ENCODE peak calls at places on chromosomes 13 and 19, in six cellular contexts. One of them, this sample, is unnamed.
A peak's percentile ranks its signal among the peaks of the same experiment; 100 is the strongest.

GRCh38 chr19:35785087-35785627 is 9.8 kb downstream of the ARHGAP33 start:
- ATAC-seq in activated CD8-positive, alpha-beta memory T cell treated with anti-CD3 and anti-CD28 coated beads, Interleukin-2, amount 10 ng/mL, durations not matched to agents 7 days and 5 days: no peak
- ATAC-seq in sciatic nerve: no peak
- ATAC-seq in Right ventricle myocardium superior: no peak
- ATAC-seq in stimulated activated naive CD8-positive, alpha-beta T cell treated with anti-CD3 and anti-CD28 coated beads, Interleukin-15, amount 100 ng/mL, for 72 hours: no peak
- ATAC-seq in effector memory CD8-positive, alpha-beta T cell: no peak
- ATAC-seq in this sample: no peak

GRCh38 chr19:49151339-49152217 is 3.6 kb downstream of the HRC start:
- ATAC-seq in sciatic nerve: no peak
- ATAC-seq in Right ventricle myocardium superior: no peak
- ATAC-seq in activated CD8-positive, alpha-beta memory T cell treated with anti-CD3 and anti-CD28 coated beads, Interleukin-2, amount 10 ng/mL, durations not matched to agents 7 days and 5 days: no peak
- ATAC-seq in effector memory CD8-positive, alpha-beta T cell: peak; percentile 28
- ATAC-seq in stimulated activated naive CD8-positive, alpha-beta T cell treated with anti-CD3 and anti-CD28 coated beads, Interleukin-15, amount 100 ng/mL, for 72 hours: no peak
- ATAC-seq in this sample: no peak

GRCh38 chr19:46898731-46899130 is 37.9 kb downstream of the ARHGAP35 start:
- ATAC-seq in sciatic nerve: peak; percentile 76
- ATAC-seq in activated CD8-positive, alpha-beta memory T cell treated with anti-CD3 and anti-CD28 coated beads, Interleukin-2, amount 10 ng/mL, durations not matched to agents 7 days and 5 days: no peak
- ATAC-seq in Right ventricle myocardium superior: peak; percentile 70
- ATAC-seq in effector memory CD8-positive, alpha-beta T cell: no peak
- ATAC-seq in stimulated activated naive CD8-positive, alpha-beta T cell treated with anti-CD3 and anti-CD28 coated beads, Interleukin-15, amount 100 ng/mL, for 72 hours: no peak
- ATAC-seq in this sample: peak; percentile 43

GRCh38 chr13:102286326-102286725 is 115.5 kb downstream of the FGF14 start:
- ATAC-seq in activated CD8-positive, alpha-beta memory T cell treated with anti-CD3 and anti-CD28 coated beads, Interleukin-2, amount 10 ng/mL, durations not matched to agents 7 days and 5 days: no peak
- ATAC-seq in stimulated activated naive CD8-positive, alpha-beta T cell treated with anti-CD3 and anti-CD28 coated beads, Interleukin-15, amount 100 ng/mL, for 72 hours: no peak
- ATAC-seq in sciatic nerve: no peak
- ATAC-seq in Right ventricle myocardium superior: no peak
- ATAC-seq in effector memory CD8-positive, alpha-beta T cell: no peak
- ATAC-seq in this sample: no peak

GRCh38 chr19:3359850-3360493 is 6.4 kb upstream of the NFIC start:
- ATAC-seq in activated CD8-positive, alpha-beta memory T cell treated with anti-CD3 and anti-CD28 coated beads, Interleukin-2, amount 10 ng/mL, durations not matched to agents 7 days and 5 days: peak; percentile 46
- ATAC-seq in sciatic nerve: no peak
- ATAC-seq in Right ventricle myocardium superior: no peak
- ATAC-seq in effector memory CD8-positive, alpha-beta T cell: peak; percentile 12
- ATAC-seq in stimulated activated naive CD8-positive, alpha-beta T cell treated with anti-CD3 and anti-CD28 coated beads, Interleukin-15, amount 100 ng/mL, for 72 hours: peak; percentile 43
- ATAC-seq in this sample: no peak

GRCh38 chr19:57338798-57339378 is 12.2 kb upstream of the ZNF304 start:
- ATAC-seq in effector memory CD8-positive, alpha-beta T cell: no peak
- ATAC-seq in Right ventricle myocardium superior: peak; percentile 82
- ATAC-seq in activated CD8-positive, alpha-beta memory T cell treated with anti-CD3 and anti-CD28 coated beads, Interleukin-2, amount 10 ng/mL, durations not matched to agents 7 days and 5 days: no peak
- ATAC-seq in sciatic nerve: no peak
- ATAC-seq in stimulated activated naive CD8-positive, alpha-beta T cell treated with anti-CD3 and anti-CD28 coated beads, Interleukin-15, amount 100 ng/mL, for 72 hours: no peak
- ATAC-seq in this sample: no peak

GRCh38 chr13:99027661-99028425 is 50.0 kb upstream of the DOCK9 start:
- ATAC-seq in sciatic nerve: no peak
- ATAC-seq in stimulated activated naive CD8-positive, alpha-beta T cell treated with anti-CD3 and anti-CD28 coated beads, Interleukin-15, amount 100 ng/mL, for 72 hours: no peak
- ATAC-seq in effector memory CD8-positive, alpha-beta T cell: no peak
- ATAC-seq in activated CD8-positive, alpha-beta memory T cell treated with anti-CD3 and anti-CD28 coated beads, Interleukin-2, amount 10 ng/mL, durations not matched to agents 7 days and 5 days: peak; percentile 17
- ATAC-seq in Right ventricle myocardium superior: no peak
- ATAC-seq in this sample: no peak

GRCh38 chr19:947707-948533 is 22.1 kb downstream of the ARID3A start:
- ATAC-seq in effector memory CD8-positive, alpha-beta T cell: peak; percentile 58
- ATAC-seq in stimulated activated naive CD8-positive, alpha-beta T cell treated with anti-CD3 and anti-CD28 coated beads, Interleukin-15, amount 100 ng/mL, for 72 hours: no peak
- ATAC-seq in sciatic nerve: peak; percentile 71
- ATAC-seq in activated CD8-positive, alpha-beta memory T cell treated with anti-CD3 and anti-CD28 coated beads, Interleukin-2, amount 10 ng/mL, durations not matched to agents 7 days and 5 days: no peak
- ATAC-seq in Right ventricle myocardium superior: peak; percentile 78
- ATAC-seq in this sample: peak; percentile 79

GRCh38 chr19:35657904-35658700 is 8.2 kb upstream of the UPK1A start:
- ATAC-seq in effector memory CD8-positive, alpha-beta T cell: no peak
- ATAC-seq in stimulated activated naive CD8-positive, alpha-beta T cell treated with anti-CD3 and anti-CD28 coated beads, Interleukin-15, amount 100 ng/mL, for 72 hours: peak; percentile 64
- ATAC-seq in activated CD8-positive, alpha-beta memory T cell treated with anti-CD3 and anti-CD28 coated beads, Interleukin-2, amount 10 ng/mL, durations not matched to agents 7 days and 5 days: no peak
- ATAC-seq in sciatic nerve: no peak
- ATAC-seq in Right ventricle myocardium superior: no peak
- ATAC-seq in this sample: no peak

GRCh38 chr13:104779311-104779710 is 1713.1 kb upstream of the SLC10A2 start:
- ATAC-seq in effector memory CD8-positive, alpha-beta T cell: no peak
- ATAC-seq in stimulated activated naive CD8-positive, alpha-beta T cell treated with anti-CD3 and anti-CD28 coated beads, Interleukin-15, amount 100 ng/mL, for 72 hours: no peak
- ATAC-seq in Right ventricle myocardium superior: no peak
- ATAC-seq in activated CD8-positive, alpha-beta memory T cell treated with anti-CD3 and anti-CD28 coated beads, Interleukin-2, amount 10 ng/mL, durations not matched to agents 7 days and 5 days: no peak
- ATAC-seq in sciatic nerve: no peak
- ATAC-seq in this sample: no peak

GRCh38 chr13:109026266-109026665 is 396.9 kb downstream of the MYO16 start:
- ATAC-seq in activated CD8-positive, alpha-beta memory T cell treated with anti-CD3 and anti-CD28 coated beads, Interleukin-2, amount 10 ng/mL, durations not matched to agents 7 days and 5 days: no peak
- ATAC-seq in effector memory CD8-positive, alpha-beta T cell: no peak
- ATAC-seq in stimulated activated naive CD8-positive, alpha-beta T cell treated with anti-CD3 and anti-CD28 coated beads, Interleukin-15, amount 100 ng/mL, for 72 hours: no peak
- ATAC-seq in sciatic nerve: no peak
- ATAC-seq in Right ventricle myocardium superior: no peak
- ATAC-seq in this sample: no peak

GRCh38 chr13:89784161-89784809 is 1563.2 kb upstream of the MIR17HG start:
- ATAC-seq in stimulated activated naive CD8-positive, alpha-beta T cell treated with anti-CD3 and anti-CD28 coated beads, Interleukin-15, amount 100 ng/mL, for 72 hours: no peak
- ATAC-seq in effector memory CD8-positive, alpha-beta T cell: no peak
- ATAC-seq in activated CD8-positive, alpha-beta memory T cell treated with anti-CD3 and anti-CD28 coated beads, Interleukin-2, amount 10 ng/mL, durations not matched to agents 7 days and 5 days: no peak
- ATAC-seq in Right ventricle myocardium superior: no peak
- ATAC-seq in sciatic nerve: no peak
- ATAC-seq in this sample: peak; percentile 36

GRCh38 chr19:47541507-47541906 is 26.6 kb upstream of the NAPA start:
- ATAC-seq in effector memory CD8-positive, alpha-beta T cell: peak; percentile 87
- ATAC-seq in activated CD8-positive, alpha-beta memory T cell treated with anti-CD3 and anti-CD28 coated beads, Interleukin-2, amount 10 ng/mL, durations not matched to agents 7 days and 5 days: peak; percentile 67
- ATAC-seq in Right ventricle myocardium superior: no peak
- ATAC-seq in stimulated activated naive CD8-positive, alpha-beta T cell treated with anti-CD3 and anti-CD28 coated beads, Interleukin-15, amount 100 ng/mL, for 72 hours: peak; percentile 95
- ATAC-seq in sciatic nerve: no peak
- ATAC-seq in this sample: no peak

GRCh38 chr19:42653841-42654240 is 59.1 kb upstream of the CEACAM8 start:
- ATAC-seq in activated CD8-positive, alpha-beta memory T cell treated with anti-CD3 and anti-CD28 coated beads, Interleukin-2, amount 10 ng/mL, durations not matched to agents 7 days and 5 days: no peak
- ATAC-seq in effector memory CD8-positive, alpha-beta T cell: no peak
- ATAC-seq in stimulated activated naive CD8-positive, alpha-beta T cell treated with anti-CD3 and anti-CD28 coated beads, Interleukin-15, amount 100 ng/mL, for 72 hours: no peak
- ATAC-seq in sciatic nerve: no peak
- ATAC-seq in Right ventricle myocardium superior: no peak
- ATAC-seq in this sample: no peak

GRCh38 chr13:97574926-97575325 is 141.0 kb downstream of the RAP2A start:
- ATAC-seq in sciatic nerve: peak; percentile 56
- ATAC-seq in Right ventricle myocardium superior: peak; percentile 46
- ATAC-seq in stimulated activated naive CD8-positive, alpha-beta T cell treated with anti-CD3 and anti-CD28 coated beads, Interleukin-15, amount 100 ng/mL, for 72 hours: no peak
- ATAC-seq in activated CD8-positive, alpha-beta memory T cell treated with anti-CD3 and anti-CD28 coated beads, Interleukin-2, amount 10 ng/mL, durations not matched to agents 7 days and 5 days: no peak
- ATAC-seq in effector memory CD8-positive, alpha-beta T cell: no peak
- ATAC-seq in this sample: no peak

GRCh38 chr13:33353210-33353609 is 67.7 kb upstream of the STARD13 start:
- ATAC-seq in activated CD8-positive, alpha-beta memory T cell treated with anti-CD3 and anti-CD28 coated beads, Interleukin-2, amount 10 ng/mL, durations not matched to agents 7 days and 5 days: no peak
- ATAC-seq in sciatic nerve: peak; percentile 67
- ATAC-seq in Right ventricle myocardium superior: peak; percentile 39
- ATAC-seq in stimulated activated naive CD8-positive, alpha-beta T cell treated with anti-CD3 and anti-CD28 coated beads, Interleukin-15, amount 100 ng/mL, for 72 hours: no peak
- ATAC-seq in effector memory CD8-positive, alpha-beta T cell: peak; percentile 27
- ATAC-seq in this sample: peak; percentile 41

GRCh38 chr13:107205318-107206112 is 637.6 kb upstream of the ARGLU1 start:
- ATAC-seq in stimulated activated naive CD8-positive, alpha-beta T cell treated with anti-CD3 and anti-CD28 coated beads, Interleukin-15, amount 100 ng/mL, for 72 hours: peak; percentile 72
- ATAC-seq in sciatic nerve: peak; percentile 79
- ATAC-seq in effector memory CD8-positive, alpha-beta T cell: no peak
- ATAC-seq in activated CD8-positive, alpha-beta memory T cell treated with anti-CD3 and anti-CD28 coated beads, Interleukin-2, amount 10 ng/mL, durations not matched to agents 7 days and 5 days: peak; percentile 58
- ATAC-seq in Right ventricle myocardium superior: peak; percentile 85
- ATAC-seq in this sample: peak; percentile 51

GRCh38 chr13:83547043-83547442 is 335.2 kb downstream of the SLITRK1 start:
- ATAC-seq in stimulated activated naive CD8-positive, alpha-beta T cell treated with anti-CD3 and anti-CD28 coated beads, Interleukin-15, amount 100 ng/mL, for 72 hours: no peak
- ATAC-seq in Right ventricle myocardium superior: no peak
- ATAC-seq in sciatic nerve: no peak
- ATAC-seq in effector memory CD8-positive, alpha-beta T cell: no peak
- ATAC-seq in activated CD8-positive, alpha-beta memory T cell treated with anti-CD3 and anti-CD28 coated beads, Interleukin-2, amount 10 ng/mL, durations not matched to agents 7 days and 5 days: no peak
- ATAC-seq in this sample: no peak

GRCh38 chr19:30968210-30968609 is 381.0 kb downstream of the TSHZ3 start:
- ATAC-seq in effector memory CD8-positive, alpha-beta T cell: no peak
- ATAC-seq in sciatic nerve: no peak
- ATAC-seq in stimulated activated naive CD8-positive, alpha-beta T cell treated with anti-CD3 and anti-CD28 coated beads, Interleukin-15, amount 100 ng/mL, for 72 hours: no peak
- ATAC-seq in Right ventricle myocardium superior: no peak
- ATAC-seq in activated CD8-positive, alpha-beta memory T cell treated with anti-CD3 and anti-CD28 coated beads, Interleukin-2, amount 10 ng/mL, durations not matched to agents 7 days and 5 days: no peak
- ATAC-seq in this sample: no peak

GRCh38 chr19:45630463-45630862 is 8.7 kb downstream of the EML2 start:
- ATAC-seq in activated CD8-positive, alpha-beta memory T cell treated with anti-CD3 and anti-CD28 coated beads, Interleukin-2, amount 10 ng/mL, durations not matched to agents 7 days and 5 days: no peak
- ATAC-seq in sciatic nerve: no peak
- ATAC-seq in effector memory CD8-positive, alpha-beta T cell: no peak
- ATAC-seq in Right ventricle myocardium superior: no peak
- ATAC-seq in stimulated activated naive CD8-positive, alpha-beta T cell treated with anti-CD3 and anti-CD28 coated beads, Interleukin-15, amount 100 ng/mL, for 72 hours: peak; percentile 96
- ATAC-seq in this sample: no peak

GRCh38 chr13:113545931-113546516 is 38.5 kb upstream of the TFDP1 start:
- ATAC-seq in activated CD8-positive, alpha-beta memory T cell treated with anti-CD3 and anti-CD28 coated beads, Interleukin-2, amount 10 ng/mL, durations not matched to agents 7 days and 5 days: peak; percentile 20
- ATAC-seq in effector memory CD8-positive, alpha-beta T cell: no peak
- ATAC-seq in sciatic nerve: peak; percentile 23
- ATAC-seq in stimulated activated naive CD8-positive, alpha-beta T cell treated with anti-CD3 and anti-CD28 coated beads, Interleukin-15, amount 100 ng/mL, for 72 hours: peak; percentile 50
- ATAC-seq in Right ventricle myocardium superior: peak; percentile 26
- ATAC-seq in this sample: peak; percentile 18

GRCh38 chr13:30700364-30700763 is 35.0 kb upstream of the ALOX5AP start:
- ATAC-seq in activated CD8-positive, alpha-beta memory T cell treated with anti-CD3 and anti-CD28 coated beads, Interleukin-2, amount 10 ng/mL, durations not matched to agents 7 days and 5 days: no peak
- ATAC-seq in Right ventricle myocardium superior: no peak
- ATAC-seq in effector memory CD8-positive, alpha-beta T cell: no peak
- ATAC-seq in sciatic nerve: no peak
- ATAC-seq in stimulated activated naive CD8-positive, alpha-beta T cell treated with anti-CD3 and anti-CD28 coated beads, Interleukin-15, amount 100 ng/mL, for 72 hours: no peak
- ATAC-seq in this sample: no peak

GRCh38 chr13:32911506-32911905 is 104.7 kb upstream of the KL start:
- ATAC-seq in stimulated activated naive CD8-positive, alpha-beta T cell treated with anti-CD3 and anti-CD28 coated beads, Interleukin-15, amount 100 ng/mL, for 72 hours: peak; percentile 98
- ATAC-seq in effector memory CD8-positive, alpha-beta T cell: peak; percentile 21
- ATAC-seq in activated CD8-positive, alpha-beta memory T cell treated with anti-CD3 and anti-CD28 coated beads, Interleukin-2, amount 10 ng/mL, durations not matched to agents 7 days and 5 days: peak; percentile 70
- ATAC-seq in sciatic nerve: peak; percentile 80
- ATAC-seq in Right ventricle myocardium superior: peak; percentile 79
- ATAC-seq in this sample: no peak

GRCh38 chr13:40059540-40060232 is 404.2 kb downstream of the COG6 start:
- ATAC-seq in effector memory CD8-positive, alpha-beta T cell: no peak
- ATAC-seq in activated CD8-positive, alpha-beta memory T cell treated with anti-CD3 and anti-CD28 coated beads, Interleukin-2, amount 10 ng/mL, durations not matched to agents 7 days and 5 days: no peak
- ATAC-seq in sciatic nerve: peak; percentile 29
- ATAC-seq in Right ventricle myocardium superior: no peak
- ATAC-seq in stimulated activated naive CD8-positive, alpha-beta T cell treated with anti-CD3 and anti-CD28 coated beads, Interleukin-15, amount 100 ng/mL, for 72 hours: no peak
- ATAC-seq in this sample: no peak

GRCh38 chr19:43624933-43625332 is 5.5 kb upstream of the ZNF428 start:
- ATAC-seq in activated CD8-positive, alpha-beta memory T cell treated with anti-CD3 and anti-CD28 coated beads, Interleukin-2, amount 10 ng/mL, durations not matched to agents 7 days and 5 days: peak; percentile 84
- ATAC-seq in effector memory CD8-positive, alpha-beta T cell: peak; percentile 91
- ATAC-seq in Right ventricle myocardium superior: no peak
- ATAC-seq in sciatic nerve: no peak
- ATAC-seq in stimulated activated naive CD8-positive, alpha-beta T cell treated with anti-CD3 and anti-CD28 coated beads, Interleukin-15, amount 100 ng/mL, for 72 hours: peak; percentile 87
- ATAC-seq in this sample: no peak

GRCh38 chr13:109840201-109840892 is 54.0 kb upstream of the IRS2 start:
- ATAC-seq in activated CD8-positive, alpha-beta memory T cell treated with anti-CD3 and anti-CD28 coated beads, Interleukin-2, amount 10 ng/mL, durations not matched to agents 7 days and 5 days: peak; percentile 33
- ATAC-seq in stimulated activated naive CD8-positive, alpha-beta T cell treated with anti-CD3 and anti-CD28 coated beads, Interleukin-15, amount 100 ng/mL, for 72 hours: peak; percentile 92
- ATAC-seq in Right ventricle myocardium superior: no peak
- ATAC-seq in effector memory CD8-positive, alpha-beta T cell: no peak
- ATAC-seq in sciatic nerve: no peak
- ATAC-seq in this sample: no peak

GRCh38 chr19:5032101-5032967 is 63.4 kb downstream of the KDM4B start:
- ATAC-seq in Right ventricle myocardium superior: peak; percentile 69
- ATAC-seq in sciatic nerve: no peak
- ATAC-seq in activated CD8-positive, alpha-beta memory T cell treated with anti-CD3 and anti-CD28 coated beads, Interleukin-2, amount 10 ng/mL, durations not matched to agents 7 days and 5 days: no peak
- ATAC-seq in effector memory CD8-positive, alpha-beta T cell: no peak
- ATAC-seq in stimulated activated naive CD8-positive, alpha-beta T cell treated with anti-CD3 and anti-CD28 coated beads, Interleukin-15, amount 100 ng/mL, for 72 hours: no peak
- ATAC-seq in this sample: no peak

GRCh38 chr19:4977299-4978174 is 8.6 kb downstream of the KDM4B start:
- ATAC-seq in Right ventricle myocardium superior: peak; percentile 17
- ATAC-seq in activated CD8-positive, alpha-beta memory T cell treated with anti-CD3 and anti-CD28 coated beads, Interleukin-2, amount 10 ng/mL, durations not matched to agents 7 days and 5 days: no peak
- ATAC-seq in sciatic nerve: peak; percentile 59
- ATAC-seq in effector memory CD8-positive, alpha-beta T cell: no peak
- ATAC-seq in stimulated activated naive CD8-positive, alpha-beta T cell treated with anti-CD3 and anti-CD28 coated beads, Interleukin-15, amount 100 ng/mL, for 72 hours: no peak
- ATAC-seq in this sample: peak; percentile 54

GRCh38 chr13:77038907-77039470 is 12.0 kb upstream of the FBXL3 start:
- ATAC-seq in stimulated activated naive CD8-positive, alpha-beta T cell treated with anti-CD3 and anti-CD28 coated beads, Interleukin-15, amount 100 ng/mL, for 72 hours: no peak
- ATAC-seq in effector memory CD8-positive, alpha-beta T cell: no peak
- ATAC-seq in Right ventricle myocardium superior: no peak
- ATAC-seq in sciatic nerve: no peak
- ATAC-seq in activated CD8-positive, alpha-beta memory T cell treated with anti-CD3 and anti-CD28 coated beads, Interleukin-2, amount 10 ng/mL, durations not matched to agents 7 days and 5 days: no peak
- ATAC-seq in this sample: no peak

GRCh38 chr13:80939581-80939980 is 598.7 kb upstream of the SPRY2 start:
- ATAC-seq in activated CD8-positive, alpha-beta memory T cell treated with anti-CD3 and anti-CD28 coated beads, Interleukin-2, amount 10 ng/mL, durations not matched to agents 7 days and 5 days: no peak
- ATAC-seq in sciatic nerve: no peak
- ATAC-seq in stimulated activated naive CD8-positive, alpha-beta T cell treated with anti-CD3 and anti-CD28 coated beads, Interleukin-15, amount 100 ng/mL, for 72 hours: no peak
- ATAC-seq in effector memory CD8-positive, alpha-beta T cell: no peak
- ATAC-seq in Right ventricle myocardium superior: no peak
- ATAC-seq in this sample: no peak

GRCh38 chr13:41621716-41622508 is 164.6 kb downstream of the RGCC start:
- ATAC-seq in sciatic nerve: peak; percentile 79
- ATAC-seq in activated CD8-positive, alpha-beta memory T cell treated with anti-CD3 and anti-CD28 coated beads, Interleukin-2, amount 10 ng/mL, durations not matched to agents 7 days and 5 days: no peak
- ATAC-seq in stimulated activated naive CD8-positive, alpha-beta T cell treated with anti-CD3 and anti-CD28 coated beads, Interleukin-15, amount 100 ng/mL, for 72 hours: no peak
- ATAC-seq in Right ventricle myocardium superior: peak; percentile 96
- ATAC-seq in effector memory CD8-positive, alpha-beta T cell: no peak
- ATAC-seq in this sample: peak; percentile 89

GRCh38 chr13:21567714-21568113 is 36.3 kb downstream of the MICU2 start:
- ATAC-seq in effector memory CD8-positive, alpha-beta T cell: no peak
- ATAC-seq in Right ventricle myocardium superior: no peak
- ATAC-seq in sciatic nerve: no peak
- ATAC-seq in activated CD8-positive, alpha-beta memory T cell treated with anti-CD3 and anti-CD28 coated beads, Interleukin-2, amount 10 ng/mL, durations not matched to agents 7 days and 5 days: no peak
- ATAC-seq in stimulated activated naive CD8-positive, alpha-beta T cell treated with anti-CD3 and anti-CD28 coated beads, Interleukin-15, amount 100 ng/mL, for 72 hours: peak; percentile 66
- ATAC-seq in this sample: no peak

GRCh38 chr19:18488838-18489626 is 32.8 kb downstream of the ELL start:
- ATAC-seq in sciatic nerve: no peak
- ATAC-seq in Right ventricle myocardium superior: peak; percentile 38
- ATAC-seq in stimulated activated naive CD8-positive, alpha-beta T cell treated with anti-CD3 and anti-CD28 coated beads, Interleukin-15, amount 100 ng/mL, for 72 hours: no peak
- ATAC-seq in activated CD8-positive, alpha-beta memory T cell treated with anti-CD3 and anti-CD28 coated beads, Interleukin-2, amount 10 ng/mL, durations not matched to agents 7 days and 5 days: no peak
- ATAC-seq in effector memory CD8-positive, alpha-beta T cell: no peak
- ATAC-seq in this sample: no peak

GRCh38 chr19:41951686-41952172 is 7.4 kb downstream of the RABAC1 start:
- ATAC-seq in sciatic nerve: peak; percentile 78
- ATAC-seq in Right ventricle myocardium superior: peak; percentile 82
- ATAC-seq in effector memory CD8-positive, alpha-beta T cell: peak; percentile 79
- ATAC-seq in activated CD8-positive, alpha-beta memory T cell treated with anti-CD3 and anti-CD28 coated beads, Interleukin-2, amount 10 ng/mL, durations not matched to agents 7 days and 5 days: peak; percentile 89
- ATAC-seq in stimulated activated naive CD8-positive, alpha-beta T cell treated with anti-CD3 and anti-CD28 coated beads, Interleukin-15, amount 100 ng/mL, for 72 hours: peak; percentile 89
- ATAC-seq in this sample: peak; percentile 74

This sample was measured in gastroesophageal sphincter.